ENCODE peak calls at places on chromosome 7, in eight cellular contexts. One of them, this sample, is unnamed.

GRCh38 chr7:47440320-47440719 is 141.6 kb downstream of the TNS3 start:
- DNase-seq in NCI-H1694: no peak
- DNase-seq in iPS-NIHi11: no peak
- DNase-seq in midbrain: no peak
- DNase-seq in heart right ventricle: no peak
- DNase-seq in stimulated activated CD4-positive, alpha-beta T cell treated with anti-CD3 and anti-CD28 coated beads, TNF-alpha, amount 100 ng/mL, for 24 hours: no peak
- DNase-seq in tibial nerve: no peak
- DNase-seq in M059J: no peak
- DNase-seq in this sample: no peak

GRCh38 chr7:27164381-27165088 is 802 bp downstream of the HOXA9 start:
- DNase-seq in stimulated activated CD4-positive, alpha-beta T cell treated with anti-CD3 and anti-CD28 coated beads, TNF-alpha, amount 100 ng/mL, for 24 hours: no peak
- DNase-seq in NCI-H1694: no peak
- DNase-seq in midbrain: no peak
- DNase-seq in heart right ventricle: no peak
- DNase-seq in iPS-NIHi11: no peak
- DNase-seq in tibial nerve: no peak
- DNase-seq in M059J: peak; percentile 60
- DNase-seq in this sample: no peak

GRCh38 chr7:106866298-106867281 is 1.5 kb downstream of the PIK3CG start:
- DNase-seq in tibial nerve: no peak
- DNase-seq in M059J: no peak
- DNase-seq in NCI-H1694: no peak
- DNase-seq in heart right ventricle: no peak
- DNase-seq in stimulated activated CD4-positive, alpha-beta T cell treated with anti-CD3 and anti-CD28 coated beads, TNF-alpha, amount 100 ng/mL, for 24 hours: no peak
- DNase-seq in midbrain: no peak
- DNase-seq in iPS-NIHi11: no peak
- DNase-seq in this sample: no peak

GRCh38 chr7:95529701-95530100 is 44.0 kb downstream of the ASB4 start:
- DNase-seq in iPS-NIHi11: no peak
- DNase-seq in NCI-H1694: no peak
- DNase-seq in M059J: no peak
- DNase-seq in midbrain: no peak
- DNase-seq in heart right ventricle: no peak
- DNase-seq in tibial nerve: no peak
- DNase-seq in stimulated activated CD4-positive, alpha-beta T cell treated with anti-CD3 and anti-CD28 coated beads, TNF-alpha, amount 100 ng/mL, for 24 hours: no peak
- DNase-seq in this sample: no peak

GRCh38 chr7:85186083-85186520 is 754 bp downstream of the SEMA3D start:
- DNase-seq in tibial nerve: no peak
- DNase-seq in heart right ventricle: peak; percentile 6
- DNase-seq in NCI-H1694: no peak
- DNase-seq in midbrain: peak; percentile 56
- DNase-seq in M059J: peak; percentile 83
- DNase-seq in iPS-NIHi11: peak; percentile 35
- DNase-seq in stimulated activated CD4-positive, alpha-beta T cell treated with anti-CD3 and anti-CD28 coated beads, TNF-alpha, amount 100 ng/mL, for 24 hours: no peak
- DNase-seq in this sample: peak; percentile 26

GRCh38 chr7:92968502-92968901 is 132.1 kb upstream of the CDK6 start:
- DNase-seq in stimulated activated CD4-positive, alpha-beta T cell treated with anti-CD3 and anti-CD28 coated beads, TNF-alpha, amount 100 ng/mL, for 24 hours: no peak
- DNase-seq in iPS-NIHi11: no peak
- DNase-seq in M059J: no peak
- DNase-seq in NCI-H1694: no peak
- DNase-seq in heart right ventricle: no peak
- DNase-seq in tibial nerve: no peak
- DNase-seq in midbrain: no peak
- DNase-seq in this sample: no peak

GRCh38 chr7:29915481-29916215 is 74.0 kb downstream of the SCRN1 start:
- DNase-seq in tibial nerve: no peak
- DNase-seq in stimulated activated CD4-positive, alpha-beta T cell treated with anti-CD3 and anti-CD28 coated beads, TNF-alpha, amount 100 ng/mL, for 24 hours: no peak
- DNase-seq in heart right ventricle: no peak
- DNase-seq in NCI-H1694: no peak
- DNase-seq in midbrain: no peak
- DNase-seq in M059J: peak; percentile 18
- DNase-seq in iPS-NIHi11: no peak
- DNase-seq in this sample: no peak

GRCh38 chr7:44216521-44217030 is 15.8 kb downstream of the YKT6 start:
- DNase-seq in M059J: no peak
- DNase-seq in stimulated activated CD4-positive, alpha-beta T cell treated with anti-CD3 and anti-CD28 coated beads, TNF-alpha, amount 100 ng/mL, for 24 hours: no peak
- DNase-seq in midbrain: no peak
- DNase-seq in NCI-H1694: no peak
- DNase-seq in tibial nerve: no peak
- DNase-seq in iPS-NIHi11: no peak
- DNase-seq in heart right ventricle: no peak
- DNase-seq in this sample: no peak

GRCh38 chr7:129853661-129854268 is 99.0 kb downstream of the UBE2H start:
- DNase-seq in midbrain: no peak
- DNase-seq in M059J: peak; percentile 85
- DNase-seq in NCI-H1694: no peak
- DNase-seq in tibial nerve: no peak
- DNase-seq in iPS-NIHi11: no peak
- DNase-seq in stimulated activated CD4-positive, alpha-beta T cell treated with anti-CD3 and anti-CD28 coated beads, TNF-alpha, amount 100 ng/mL, for 24 hours: no peak
- DNase-seq in heart right ventricle: no peak
- DNase-seq in this sample: no peak

GRCh38 chr7:154791611-154792010 is 211.3 kb downstream of the PAXIP1 start:
- DNase-seq in NCI-H1694: no peak
- DNase-seq in iPS-NIHi11: no peak
- DNase-seq in midbrain: peak; percentile 32
- DNase-seq in heart right ventricle: no peak
- DNase-seq in M059J: no peak
- DNase-seq in stimulated activated CD4-positive, alpha-beta T cell treated with anti-CD3 and anti-CD28 coated beads, TNF-alpha, amount 100 ng/mL, for 24 hours: no peak
- DNase-seq in tibial nerve: no peak
- DNase-seq in this sample: no peak

GRCh38 chr7:108328174-108328651 is 128.0 kb downstream of the NRCAM start:
- DNase-seq in tibial nerve: no peak
- DNase-seq in NCI-H1694: no peak
- DNase-seq in heart right ventricle: no peak
- DNase-seq in iPS-NIHi11: no peak
- DNase-seq in midbrain: peak; percentile 25
- DNase-seq in M059J: no peak
- DNase-seq in stimulated activated CD4-positive, alpha-beta T cell treated with anti-CD3 and anti-CD28 coated beads, TNF-alpha, amount 100 ng/mL, for 24 hours: no peak
- DNase-seq in this sample: no peak

GRCh38 chr7:98134420-98134819 is 27.8 kb downstream of the LMTK2 start:
- DNase-seq in midbrain: no peak
- DNase-seq in tibial nerve: no peak
- DNase-seq in heart right ventricle: no peak
- DNase-seq in stimulated activated CD4-positive, alpha-beta T cell treated with anti-CD3 and anti-CD28 coated beads, TNF-alpha, amount 100 ng/mL, for 24 hours: no peak
- DNase-seq in NCI-H1694: no peak
- DNase-seq in M059J: no peak
- DNase-seq in iPS-NIHi11: no peak
- DNase-seq in this sample: no peak